ENCODE peak calls at places on chromosomes 13 and 19, in four cellular contexts. K is endothelial cell, H is psoas muscle, T is tibial artery. P is an unnamed sample.

GRCh38 chr19:41934849-41935374 is 6.7 kb upstream of the ERFL start:
- DNase-seq in H (peak; percentile 75), K (peak; percentile 89), T (no peak), P (peak; percentile 92)

GRCh38 chr13:35926859-35927530 is 204.2 kb downstream of the DCLK1 start:
- DNase-seq in T (no peak), H (no peak), K (no peak), P (no peak)

GRCh38 chr19:48918801-48919247 is 14.7 kb upstream of the DHDH start:
- DNase-seq in T (no peak), H (no peak), K (peak; percentile 40), P (no peak)

GRCh38 chr19:17333611-17334413 is 843 bp downstream of the ANO8 start:
- DNase-seq in H (no peak), K (no peak), T (no peak), P (no peak)

GRCh38 chr19:4229179-4229931 is at the start of gene EBI3:
- DNase-seq in K (peak; percentile 44), T (no peak), H (no peak), P (peak; percentile 88)

GRCh38 chr13:30581582-30581981 is 36.1 kb upstream of the USPL1 start:
- DNase-seq in H (no peak), K (peak; percentile 16), T (no peak), P (no peak)

GRCh38 chr19:32397736-32398135 is 7.8 kb upstream of the DPY19L3 start:
- DNase-seq in T (no peak), K (no peak), H (no peak), P (no peak)

GRCh38 chr19:46951236-46951986 is 68.2 kb upstream of the NPAS1 start:
- DNase-seq in T (no peak), H (no peak), K (no peak), P (no peak)

GRCh38 chr19:21127001-21127400 is 14.8 kb upstream of the ZNF431 start:
- DNase-seq in K (no peak), H (no peak), T (no peak), P (no peak)

GRCh38 chr13:29845440-29846056 is 4.9 kb downstream of the UBL3 start:
- DNase-seq in T (no peak), H (no peak), K (no peak), P (no peak)

GRCh38 chr13:43676320-43676719 is 110.5 kb downstream of the ENOX1 start:
- DNase-seq in T (no peak), H (no peak), K (no peak), P (no peak)

GRCh38 chr19:10112037-10112751 is 701 bp downstream of the P2RY11 start:
- DNase-seq in H (peak; percentile 55), T (no peak), K (no peak), P (no peak)

GRCh38 chr13:70523622-70524021 is 415.4 kb upstream of the KLHL1 start:
- DNase-seq in H (no peak), T (no peak), K (no peak), P (no peak)

GRCh38 chr13:93227906-93228801 is 1.5 kb downstream of the GPC6 start:
- DNase-seq in H (peak; percentile 66), T (peak; percentile 86), K (peak; percentile 76), P (peak; percentile 92)

GRCh38 chr13:28447989-28448388 is 46.9 kb downstream of the FLT1 start:
- DNase-seq in H (no peak), T (no peak), K (no peak), P (no peak)

GRCh38 chr13:99465454-99465853 is 35.8 kb upstream of the TM9SF2 start:
- DNase-seq in H (no peak), K (no peak), T (no peak), P (no peak)

GRCh38 chr13:108270442-108270841 is 924 bp downstream of the TNFSF13B start:
- DNase-seq in K (no peak), T (no peak), H (no peak), P (no peak)

GRCh38 chr19:6402834-6403608 is 10.1 kb upstream of the GTF2F1 start:
- DNase-seq in K (no peak), H (no peak), T (no peak), P (no peak)

GRCh38 chr13:33550885-33551284 is 265.3 kb upstream of the STARD13 start:
- DNase-seq in H (no peak), K (no peak), T (no peak), P (no peak)

GRCh38 chr13:49840266-49840665 is 47.8 kb upstream of the KPNA3 start:
- DNase-seq in K (no peak), H (no peak), T (no peak), P (no peak)

GRCh38 chr13:103436057-103436654 is 369.9 kb upstream of the SLC10A2 start:
- DNase-seq in T (no peak), H (no peak), K (no peak), P (no peak)

GRCh38 chr13:100828226-100828625 is 153.6 kb upstream of the TMTC4 start:
- DNase-seq in H (no peak), K (peak; percentile 22), T (no peak), P (no peak)

GRCh38 chr19:46776927-46777911 is 11.2 kb downstream of the SLC1A5 start:
- DNase-seq in H (no peak), K (no peak), T (no peak), P (no peak)

GRCh38 chr13:75271851-75272250 is 210.1 kb downstream of the TBC1D4 start:
- DNase-seq in T (no peak), K (no peak), H (no peak), P (no peak)

GRCh38 chr13:79782541-79783216 is 301.7 kb downstream of the NDFIP2 start:
- DNase-seq in H (no peak), K (peak; percentile 71), T (no peak), P (no peak)

GRCh38 chr19:41366089-41366488 is 2.1 kb upstream of the B9D2 start:
- DNase-seq in T (no peak), H (no peak), K (no peak), P (no peak)

GRCh38 chr13:26074706-26075105 is 22.9 kb upstream of the SHISA2 start:
- DNase-seq in K (no peak), H (no peak), T (no peak), P (no peak)

GRCh38 chr13:64900039-64900438 is 2330.1 kb downstream of the PCDH9 start:
- DNase-seq in T (no peak), H (peak; percentile 15), K (no peak), P (peak; percentile 54)

GRCh38 chr13:43331676-43332075 is 308.3 kb downstream of the DNAJC15 start:
- DNase-seq in T (no peak), H (no peak), K (no peak), P (no peak)

GRCh38 chr19:3378352-3379146 is 12.2 kb downstream of the NFIC start:
- DNase-seq in T (no peak), K (no peak), H (peak; percentile 44), P (no peak)

GRCh38 chr13:28355822-28356371 is 139.0 kb downstream of the FLT1 start:
- DNase-seq in H (no peak), T (no peak), K (no peak), P (no peak)

GRCh38 chr19:885536-886224 is 7.3 kb downstream of the MED16 start:
- DNase-seq in K (no peak), H (peak; percentile 43), T (no peak), P (no peak)

GRCh38 chr13:64930636-64931035 is 2299.5 kb downstream of the PCDH9 start:
- DNase-seq in T (no peak), K (no peak), H (no peak), P (no peak)

GRCh38 chr19:2796659-2797266 is 11.5 kb downstream of the THOP1 start:
- DNase-seq in K (no peak), T (no peak), H (no peak), P (no peak)

GRCh38 chr13:22173605-22174004 is 502.7 kb downstream of the FGF9 start:
- DNase-seq in T (no peak), H (no peak), K (no peak), P (no peak)

GRCh38 chr13:22175211-22175610 is 504.3 kb downstream of the FGF9 start:
- DNase-seq in H (no peak), K (no peak), T (no peak), P (no peak)

GRCh38 chr13:22178878-22179277 is 508.0 kb downstream of the FGF9 start:
- DNase-seq in K (no peak), T (no peak), H (no peak), P (no peak)

GRCh38 chr13:22176968-22177545 is 506.2 kb downstream of the FGF9 start:
- DNase-seq in K (no peak), T (no peak), H (no peak), P (no peak)

DNA sequence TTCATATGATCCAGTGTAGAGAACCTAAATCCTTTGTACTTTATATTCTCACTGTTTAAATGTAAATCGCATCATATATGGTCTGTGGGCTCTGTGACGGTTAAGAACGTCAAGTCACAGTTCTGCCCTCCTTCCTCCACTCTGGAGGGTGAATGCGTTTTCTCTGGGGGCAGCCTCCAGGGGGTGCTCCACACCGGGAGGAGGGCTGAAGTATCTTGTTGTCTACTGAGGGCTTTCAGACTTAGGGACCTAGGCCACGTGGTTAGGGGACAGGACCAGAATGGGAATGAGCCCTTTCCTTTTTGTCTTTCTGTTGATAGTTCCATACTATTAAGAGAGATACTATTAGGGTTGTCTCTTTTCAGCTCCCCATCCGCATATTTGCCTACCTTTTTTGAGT is 504.9 kb downstream of the FGF9 start:
- DNase-seq in H (no peak), T (no peak), K (no peak), P (no peak)
- TF ChIP-seq CTCF in H (no peak), T (no peak), K (no peak), P (no peak)

GRCh38 chr19:45468159-45468651 is 409 bp downstream of the FOSB start:
- DNase-seq in K (no peak), T (peak; percentile 81), H (peak; percentile 64), P (no peak)
- TF ChIP-seq CTCF in K (no peak), T (no peak), H (no peak), P (peak; percentile 16)

DNA sequence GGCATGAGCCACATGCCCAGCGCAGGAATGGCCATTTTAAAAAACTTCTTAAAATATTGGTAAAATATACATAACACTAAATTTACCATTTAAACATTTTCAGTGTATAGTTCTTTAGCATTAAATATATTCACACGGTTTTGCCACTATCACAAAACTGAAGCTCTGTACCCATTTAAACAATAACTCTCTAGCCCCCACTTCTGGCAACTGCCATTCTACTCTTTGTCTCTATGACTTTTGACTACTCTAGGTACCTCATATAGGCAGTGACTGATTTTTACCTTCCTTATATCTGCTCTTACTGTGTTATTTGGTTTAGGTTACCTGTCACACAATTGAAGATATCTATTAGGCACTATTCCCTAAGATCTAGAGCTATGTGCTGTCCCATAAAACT is 2.3 kb upstream of the KBTBD7 start:
- DNase-seq in T (no peak), H (no peak), K (no peak), P (no peak)
- TF ChIP-seq CTCF in T (no peak), H (no peak), K (no peak), P (peak; percentile 20)

DNA sequence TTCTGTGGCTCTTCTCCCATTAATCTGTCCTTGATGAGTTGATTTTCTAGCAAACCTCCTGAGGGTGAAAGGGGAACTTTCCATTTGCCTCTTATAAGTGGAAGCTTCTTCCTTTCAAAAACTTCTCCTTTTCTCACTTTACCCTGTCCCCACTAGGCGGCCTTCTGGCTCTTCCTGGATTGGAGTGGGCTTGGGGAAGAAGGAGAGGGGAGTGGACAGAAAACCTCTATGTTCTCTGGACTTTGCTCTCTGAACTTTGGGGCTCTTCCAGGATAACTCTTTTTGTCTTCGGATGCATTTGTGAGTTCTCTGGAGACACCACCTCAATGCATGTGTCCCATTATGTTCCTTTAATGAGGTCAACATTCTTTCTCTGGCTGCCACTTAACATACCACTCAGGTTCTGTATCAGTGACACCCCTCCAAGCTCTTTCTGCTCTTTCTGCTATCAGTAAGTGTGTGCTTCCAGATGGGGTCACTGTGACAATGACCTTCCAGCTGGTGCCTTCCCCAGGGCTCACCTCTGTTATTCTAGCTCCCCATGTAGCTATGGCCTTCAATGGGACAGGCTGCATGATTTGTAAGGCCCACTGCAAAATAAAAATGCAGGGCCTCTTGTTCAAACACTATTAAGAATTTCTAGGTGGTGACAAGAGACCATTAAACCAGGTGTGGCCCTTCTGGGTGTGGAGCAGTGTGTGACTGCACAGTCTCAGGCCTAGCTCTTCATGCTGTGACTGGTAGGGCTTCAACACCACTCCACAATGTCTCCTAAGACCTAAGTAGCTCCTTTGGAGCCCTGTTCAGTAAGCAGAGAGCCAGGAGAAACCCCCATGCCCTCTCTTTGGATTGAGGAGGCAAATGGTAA is 389.2 kb downstream of the EFNB2 start:
- DNase-seq in T (no peak), H (no peak), K (no peak), P (no peak)
- TF ChIP-seq CTCF in T (no peak), H (no peak), K (no peak), P (no peak)